ENCODE peak calls at places on chromosomes 3 and 15, in four cellular contexts. F is lower lobe of right lung, E is coronary artery, G is left lung. C is an unnamed sample.
A peak's percentile ranks its signal among the peaks of the same experiment; 100 is the strongest.

GRCh38 chr15:62928996-62929350 is 113.6 kb upstream of the TPM1 start:
- DNase-seq in F (no peak), E (no peak), G (no peak), C (no peak)

GRCh38 chr15:64334530-64334929 is 21.4 kb downstream of the CSNK1G1 start:
- DNase-seq in F (no peak), E (no peak), G (no peak), C (no peak)

GRCh38 chr3:177764377-177764912 is 567.2 kb upstream of the TBL1XR1 start:
- DNase-seq in F (no peak), E (no peak), G (no peak), C (no peak)

GRCh38 chr3:181715601-181716340 is 4.0 kb downstream of the SOX2 start:
- DNase-seq in F (no peak), E (no peak), G (no peak), C (no peak)

GRCh38 chr3:129245141-129245540 is 4.3 kb upstream of the COPG1 start:
- DNase-seq in F (no peak), E (no peak), G (no peak), C (no peak)

GRCh38 chr15:79474252-79474651 is 42.1 kb downstream of the MINAR1 start:
- DNase-seq in F (no peak), E (no peak), G (no peak), C (no peak)

GRCh38 chr3:172647823-172648222 is 63.0 kb downstream of the NCEH1 start:
- DNase-seq in F (no peak), E (no peak), G (no peak), C (peak; percentile 58)

GRCh38 chr3:195065142-195065863 is 205.7 kb downstream of the XXYLT1 start:
- DNase-seq in F (peak; percentile 39), E (no peak), G (no peak), C (no peak)

GRCh38 chr3:15380980-15381890 is 46.1 kb downstream of the METTL6 start:
- DNase-seq in F (no peak), E (no peak), G (no peak), C (no peak)
- H3K4me3 ChIP-seq in F (no peak overlapping the region), E (no peak overlapping the region), G (no peak overlapping the region), C (no peak overlapping the region)

DNA sequence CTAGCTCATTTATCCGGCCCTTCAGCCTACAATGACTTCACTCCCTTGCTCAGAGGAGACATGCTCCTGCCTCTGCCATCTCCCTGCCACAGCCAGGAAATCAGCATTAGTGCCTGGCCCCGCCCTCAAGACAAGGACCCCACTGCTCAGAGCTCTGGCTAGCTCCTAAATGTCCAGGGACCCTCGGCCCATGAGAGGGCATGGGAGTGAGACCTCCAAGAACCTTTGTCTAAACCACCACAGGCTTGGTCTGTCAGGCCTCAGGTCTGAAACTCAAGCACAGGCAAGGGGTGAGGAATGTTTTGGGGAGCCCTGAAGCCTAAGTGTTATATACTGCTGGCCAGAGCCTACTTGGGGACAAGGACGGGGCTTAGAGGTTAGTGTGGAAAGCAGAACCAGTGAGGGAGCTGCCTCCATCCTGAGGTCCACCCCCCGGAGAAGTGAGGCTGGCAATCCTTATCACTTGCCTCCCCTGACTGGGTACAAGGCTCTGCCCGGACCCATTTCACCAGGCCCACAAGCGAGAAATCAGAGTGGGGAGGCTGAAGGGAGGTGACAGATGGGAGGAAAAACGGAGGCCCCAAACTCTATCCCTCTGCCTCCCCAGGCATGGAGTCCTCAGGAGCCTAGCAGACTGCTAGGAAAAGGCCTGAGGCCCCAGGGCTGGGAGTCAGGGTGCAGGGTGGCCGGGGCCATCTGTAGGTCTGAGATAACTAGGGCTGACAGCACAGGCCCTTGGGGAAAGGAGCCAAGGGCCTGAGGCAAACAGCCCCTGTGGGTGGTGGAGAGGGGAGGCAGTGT is 18.8 kb downstream of the SHF start:
- DNase-seq in F (peak; percentile 42), E (peak; percentile 70), G (no peak), C (no peak)
- H3K27ac ChIP-seq in F (no peak overlapping the region), E (peak overlapping the region; percentile 99), G (no peak overlapping the region), C (no peak overlapping the region)

GRCh38 chr15:96947830-96948229 is 617.3 kb downstream of the NR2F2 start:
- DNase-seq in F (no peak), E (no peak), G (no peak), C (no peak)

GRCh38 chr15:96948981-96949380 is 618.5 kb downstream of the NR2F2 start:
- DNase-seq in F (no peak), E (no peak), G (no peak), C (no peak)

DNA sequence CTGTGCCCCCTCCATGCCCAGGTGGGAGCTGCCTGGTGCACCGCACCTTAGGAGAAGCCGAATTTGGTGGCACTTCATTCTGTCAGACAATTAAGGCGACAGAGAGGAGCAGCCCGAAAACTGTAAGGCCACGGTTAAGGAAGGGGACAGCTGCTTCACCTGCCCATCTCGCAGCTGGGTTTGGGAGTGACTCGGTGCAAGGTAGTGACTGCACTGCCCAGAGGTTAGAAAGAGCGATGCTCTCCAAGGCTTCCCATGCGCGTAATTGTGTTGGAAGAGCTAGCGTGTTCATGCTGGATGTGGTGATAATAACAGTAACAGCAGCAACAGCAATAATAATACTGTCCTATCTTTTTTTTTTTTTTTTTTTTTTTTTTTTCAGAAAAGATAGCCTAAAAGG is 616.8 kb downstream of the NR2F2 start:
- DNase-seq in F (no peak), E (no peak), G (no peak), C (no peak)
- H3K4me3 ChIP-seq in F (no peak overlapping the region), E (no peak overlapping the region), G (no peak overlapping the region), C (no peak overlapping the region)

GRCh38 chr3:125003369-125003853 is 52.4 kb downstream of the HEG1 start:
- DNase-seq in F (no peak), E (no peak), G (no peak), C (no peak)
- H3K27ac ChIP-seq in F (no peak overlapping the region), E (no peak overlapping the region), G (no peak overlapping the region), C (peak overlapping the region; percentile 0)

DNA sequence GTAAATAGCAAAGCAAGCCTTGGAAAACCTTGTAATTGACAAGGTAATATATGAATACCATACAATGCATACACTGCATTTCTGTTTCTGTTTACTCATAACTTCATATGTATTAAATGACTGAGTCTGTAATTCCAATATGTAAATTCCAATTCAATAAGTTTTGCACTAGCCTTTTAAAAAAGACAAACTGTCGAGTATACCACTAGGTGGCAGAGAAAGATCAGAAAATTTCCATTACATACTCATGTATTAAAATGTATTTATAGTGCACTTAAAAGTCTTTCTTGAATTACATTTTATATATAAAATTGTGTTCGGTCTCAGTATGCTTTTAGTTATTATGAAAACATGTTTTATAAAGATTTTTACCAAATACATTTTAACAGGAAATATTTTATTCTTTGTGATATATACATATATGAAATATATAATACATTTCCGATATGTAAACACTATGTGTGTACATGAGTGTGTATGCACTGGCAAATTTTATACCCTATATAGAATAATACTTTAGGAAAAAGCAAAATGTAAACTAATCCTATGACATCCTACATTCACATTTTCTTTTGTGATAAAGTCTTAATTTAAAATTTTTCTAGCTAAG is 216.8 kb downstream of the VGLL3 start:
- DNase-seq in F (no peak), E (no peak), G (no peak), C (no peak)
- H3K4me3 ChIP-seq in F (no peak overlapping the region), E (no peak overlapping the region), G (no peak overlapping the region), C (no peak overlapping the region)

DNA sequence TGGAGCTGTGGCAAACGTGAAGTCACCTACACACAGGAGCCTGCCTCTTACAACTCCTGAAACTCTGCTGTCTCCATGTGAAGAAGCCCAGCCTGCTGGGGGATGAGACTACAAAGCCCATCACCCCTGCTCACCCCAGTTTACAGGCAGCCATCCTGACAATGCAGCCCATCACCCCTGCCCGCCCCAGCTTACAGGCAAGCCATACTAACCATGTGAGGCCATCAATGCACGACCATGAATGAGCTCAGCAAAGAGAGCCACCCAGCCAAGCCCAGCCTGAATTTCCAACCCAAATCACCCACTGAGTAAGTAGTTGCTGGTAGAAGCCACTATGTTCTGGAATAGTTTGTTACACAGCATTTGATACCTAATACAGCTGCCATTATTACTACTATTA is 185.4 kb upstream of the NSMCE3 start:
- DNase-seq in F (no peak), E (peak; percentile 55), G (no peak), C (no peak)
- H3K27ac ChIP-seq in F (no peak overlapping the region), E (no peak overlapping the region), G (no peak overlapping the region), C (no peak overlapping the region)

GRCh38 chr3:10815487-10815886 is 541 bp upstream of the SLC6A11 start:
- DNase-seq in F (no peak), E (no peak), G (no peak), C (no peak)
- H3K4me3 ChIP-seq in F (no peak overlapping the region), E (no peak overlapping the region), G (no peak overlapping the region), C (no peak overlapping the region)